ENCODE peak calls at places on chromosome 9, in nine cellular contexts. Y is GM12891, O is uterus, Z is A549, S is NB4, C is IMR-90, I is esophagus squamous epithelium, T is right lobe of liver, E is ovary. H is an unnamed sample.

GRCh38 chr9:123375725-123376132 is 19.7 kb downstream of the CRB2 start:
- DNase-seq in I (no peak), C (no peak), S (peak), E (peak), Y (no peak), T (no peak), Z (no peak), O (peak), H (peak)

GRCh38 chr9:122396622-122397148 is 25.9 kb downstream of the PTGS1 start:
- DNase-seq in O (no peak), S (no peak), I (no peak), E (no peak), C (peak), T (no peak), Z (no peak), Y (no peak), H (no peak)

GRCh38 chr9:85599540-85600140 is 142.1 kb downstream of the AGTPBP1 start:
- DNase-seq in Y (no peak), T (no peak), E (no peak), O (no peak), Z (no peak), I (no peak), C (peak), S (no peak), H (no peak)

GRCh38 chr9:2810424-2811075 is 33.3 kb downstream of the PUM3 start:
- DNase-seq in S (no peak), O (no peak), T (no peak), C (no peak), Y (no peak), Z (peak), I (no peak), E (no peak), H (peak)

GRCh38 chr9:134406366-134407122 is 80.3 kb downstream of the RXRA start:
- DNase-seq in E (no peak), O (no peak), S (peak), Y (no peak), C (no peak), T (no peak), Z (peak), I (no peak), H (no peak)

GRCh38 chr9:19999491-20000057 is 210.7 kb upstream of the SLC24A2 start:
- DNase-seq in C (peak), S (peak), T (no peak), I (no peak), Y (no peak), Z (no peak), E (no peak), O (no peak), H (no peak)

GRCh38 chr9:13715430-13715829 is 435.9 kb upstream of the MPDZ start:
- DNase-seq in Z (no peak), Y (no peak), E (no peak), C (no peak), I (no peak), O (no peak), T (no peak), S (no peak), H (no peak)

GRCh38 chr9:109811876-109812275 is 31.9 kb downstream of the PALM2AKAP2 start:
- DNase-seq in T (peak), I (no peak), C (no peak), E (no peak), S (no peak), Z (no peak), O (no peak), Y (no peak), H (no peak)

GRCh38 chr9:36398745-36399144 is 1.3 kb downstream of the RNF38 start:
- DNase-seq in C (peak), E (no peak), S (no peak), Z (no peak), I (no peak), T (no peak), Y (no peak), O (no peak), H (no peak)

GRCh38 chr9:14311940-14312572 is 1.9 kb downstream of the NFIB start:
- DNase-seq in Y (no peak), Z (no peak), T (no peak), I (no peak), S (no peak), C (no peak), O (no peak), E (no peak), H (no peak)

GRCh38 chr9:121313458-121314152 is 45.6 kb downstream of the GSN start:
- DNase-seq in T (no peak), O (no peak), Z (no peak), S (no peak), E (no peak), I (no peak), Y (no peak), C (no peak), H (no peak)

GRCh38 chr9:93257808-93258331 is 73.9 kb downstream of the WNK2 start:
- DNase-seq in T (peak), Z (no peak), E (no peak), C (no peak), Y (peak), O (peak), I (no peak), S (no peak), H (no peak)

GRCh38 chr9:132406554-132407122 is at the start of gene TTF1:
- DNase-seq in I (peak), C (peak), E (peak), O (peak), T (peak), S (peak), Z (peak), Y (peak), H (peak)
- TF ChIP-seq POLR2A in I (peak), C (peak), E (no peak), O (no peak), T (no peak), S (peak), Z (peak), Y (peak), H (peak)

GRCh38 chr9:33044162-33044673 is 19.1 kb downstream of the DNAJA1 start:
- DNase-seq in E (peak), O (peak), C (peak), S (peak), T (peak), Y (peak), Z (peak), I (peak), H (peak)
- TF ChIP-seq POLR2A in E (peak), O (no peak), C (peak), S (peak), T (no peak), Y (peak), Z (peak), I (no peak), H (peak)

GRCh38 chr9:95092321-95093072 is 225.0 kb downstream of the FANCC start:
- DNase-seq in C (peak), O (peak), Z (no peak), I (no peak), S (peak), T (peak), E (no peak), Y (no peak), H (no peak)
- TF ChIP-seq POLR2A in C (no peak), O (no peak), Z (no peak), I (no peak), S (no peak), T (no peak), E (no peak), Y (no peak), H (no peak)

GRCh38 chr9:94256007-94256406 is 3.1 kb upstream of the ZNF169 start:
- DNase-seq in C (no peak), E (no peak), T (no peak), S (no peak), I (no peak), O (no peak), Z (no peak), Y (no peak), H (no peak)

DNA sequence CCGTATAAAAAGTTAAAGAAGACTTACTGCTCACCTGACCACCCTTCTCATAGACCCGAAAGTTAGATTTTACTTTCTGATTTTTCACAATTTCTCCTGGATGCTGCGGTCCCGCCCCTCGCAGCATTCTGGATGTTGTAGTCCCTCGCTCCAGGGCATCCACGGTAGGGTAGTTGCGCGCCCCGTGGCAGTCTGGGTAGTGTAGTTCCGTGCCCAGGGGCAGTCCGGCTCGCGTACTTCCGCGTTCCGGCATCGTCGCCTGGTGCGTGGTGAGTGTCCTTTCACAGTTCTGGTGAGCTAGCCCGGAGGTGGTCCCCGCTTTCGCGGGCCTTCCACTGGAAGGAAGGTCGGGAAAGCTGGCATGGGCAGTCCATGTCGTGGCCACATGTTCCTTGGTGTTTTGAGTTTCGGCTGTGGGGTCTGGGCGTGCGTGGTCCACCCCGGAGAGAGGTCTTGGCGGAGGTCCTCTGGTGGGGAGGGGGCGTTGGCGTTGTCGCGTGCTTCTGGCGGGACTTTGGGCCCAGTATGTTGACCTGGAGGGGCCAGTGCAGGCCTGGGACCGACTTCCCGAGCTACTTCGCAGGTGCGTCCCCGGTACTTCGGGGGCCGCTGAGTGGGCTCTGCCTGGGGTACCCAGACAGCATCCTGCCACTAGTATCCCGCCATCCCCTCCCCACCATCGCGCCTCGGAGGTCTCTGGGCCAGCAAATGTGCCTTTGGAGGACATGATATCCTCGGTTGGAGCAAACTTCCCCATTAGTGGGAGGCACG is at the start of gene ZNF169:
- DNase-seq in O (peak), I (peak), E (peak), Y (peak), Z (peak), T (peak), C (peak), S (peak), H (peak)
- TF ChIP-seq POLR2A in O (peak), I (no peak), E (peak), Y (peak), Z (peak), T (peak), C (peak), S (peak), H (peak)

DNA sequence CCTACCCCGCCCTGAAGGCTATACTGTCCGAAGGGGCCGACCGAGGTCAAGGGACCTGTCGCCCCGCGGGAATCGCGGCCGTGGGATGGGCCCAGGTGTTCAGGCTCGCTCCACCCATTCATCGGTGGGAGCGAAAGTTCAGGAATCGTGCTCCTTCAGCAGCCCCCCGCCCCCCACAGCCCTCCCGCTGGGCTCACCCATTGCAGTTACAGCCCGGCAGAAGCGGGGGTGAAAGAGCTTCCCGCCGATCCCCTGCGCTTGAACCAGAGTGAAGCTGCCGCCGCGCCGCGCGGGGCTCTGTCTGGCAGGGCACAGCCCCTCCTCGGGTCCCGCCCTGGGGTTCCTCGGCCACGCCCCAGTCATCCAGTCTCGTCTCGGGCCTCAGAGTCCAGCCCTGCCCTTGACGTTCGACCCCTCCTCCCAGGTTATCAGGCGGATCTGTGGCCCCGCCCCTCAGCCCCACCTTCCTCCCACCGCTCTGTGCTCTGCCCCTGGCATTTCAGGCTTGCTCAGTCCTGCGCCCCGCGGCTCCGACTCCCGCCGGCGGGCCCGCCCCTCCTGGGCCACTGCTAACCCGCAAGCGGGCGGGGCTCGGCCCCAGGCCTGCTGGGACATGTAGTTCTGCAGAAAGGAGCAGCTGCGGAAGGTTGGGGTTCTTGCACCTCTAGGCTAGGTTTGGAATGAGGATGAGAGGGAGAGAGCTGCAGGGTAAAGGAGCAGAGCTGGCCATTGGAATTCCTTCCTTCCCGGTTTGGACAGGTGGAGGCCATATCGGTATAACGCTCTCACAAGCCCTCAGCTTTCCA is at the start of gene MYORG:
- DNase-seq in O (peak), T (peak), E (peak), Y (peak), C (peak), S (peak), Z (peak), I (peak), H (peak)
- TF ChIP-seq POLR2A in O (peak), T (peak), E (peak), Y (no peak), C (no peak), S (peak), Z (peak), I (no peak), H (no peak)

GRCh38 chr9:91361294-91362201 is at the start of gene AUH:
- DNase-seq in I (peak), S (peak), E (peak), Y (peak), C (peak), T (peak), O (peak), Z (peak), H (peak)
- TF ChIP-seq POLR2A in I (peak), S (peak), E (peak), Y (peak), C (peak), T (peak), O (peak), Z (peak), H (peak)

H was measured in erythroblast.